ENCODE peak calls at places on chromosomes 13 and 19, in seven cellular contexts. J, Z, S, U, M, H and W are unnamed samples.

GRCh38 chr13:114071991-114072390 is 60.4 kb downstream of the RASA3 start:
- DNase-seq in J (no peak), Z (peak), S (no peak), U (no peak), M (no peak), H (peak), W (no peak)

GRCh38 chr19:7395793-7396192 is 47.1 kb downstream of the ARHGEF18 start:
- DNase-seq in J (no peak), Z (no peak), S (no peak), U (no peak), M (no peak), H (no peak), W (no peak)

GRCh38 chr13:67635754-67636153 is 405.6 kb upstream of the PCDH9 start:
- DNase-seq in J (no peak), Z (no peak), S (no peak), U (no peak), M (no peak), H (no peak), W (no peak)

GRCh38 chr13:45445053-45445452 is 19.7 kb upstream of the COG3 start:
- DNase-seq in J (no peak), Z (no peak), S (no peak), U (no peak), M (no peak), H (no peak), W (no peak)

GRCh38 chr19:46623915-46624502 is 880 bp downstream of the PTGIR start:
- DNase-seq in J (no peak), Z (no peak), S (no peak), U (no peak), M (no peak), H (no peak), W (no peak)

GRCh38 chr13:24997367-24997967 is 98.5 kb upstream of the PABPC3 start:
- DNase-seq in J (no peak), Z (no peak), S (peak), U (no peak), M (peak), H (no peak), W (no peak)

GRCh38 chr19:48877900-48878218 is 5.6 kb downstream of the PPP1R15A start:
- DNase-seq in J (no peak), Z (no peak), S (no peak), U (no peak), M (no peak), H (no peak), W (no peak)

GRCh38 chr13:42865703-42866102 is 84.3 kb downstream of the FAM216B start:
- DNase-seq in J (no peak), Z (no peak), S (peak), U (no peak), M (no peak), H (no peak), W (no peak)

GRCh38 chr19:6761053-6761676 is 6.1 kb downstream of the SH2D3A start:
- DNase-seq in J (no peak), Z (no peak), S (no peak), U (no peak), M (no peak), H (no peak), W (no peak)

GRCh38 chr13:26968431-26969335 is 202.9 kb downstream of the USP12 start:
- DNase-seq in J (no peak), Z (no peak), S (peak), U (no peak), M (no peak), H (no peak), W (no peak)

GRCh38 chr13:76822691-76823267 is 63.4 kb downstream of the KCTD12 start:
- DNase-seq in J (no peak), Z (no peak), S (no peak), U (no peak), M (no peak), H (no peak), W (no peak)

GRCh38 chr19:30406220-30406944 is 34.2 kb downstream of the ZNF536 start:
- DNase-seq in J (no peak), Z (no peak), S (no peak), U (no peak), M (peak), H (no peak), W (no peak)
- TF ChIP-seq CTCF in J (no peak), Z (no peak), S (peak), U (peak), M (peak), H (peak), W (peak)

GRCh38 chr19:29016353-29016752 is 196.6 kb downstream of the UQCRFS1 start:
- DNase-seq in J (no peak), Z (no peak), S (no peak), U (no peak), M (no peak), H (no peak), W (no peak)
- TF ChIP-seq CTCF in J (no peak), Z (no peak), S (no peak), U (no peak), M (no peak), H (no peak), W (no peak)

GRCh38 chr19:20072936-20073335 is 4.9 kb upstream of the ZNF90 start:
- DNase-seq in J (no peak), Z (no peak), S (no peak), U (no peak), M (no peak), H (no peak), W (no peak)

GRCh38 chr19:20066861-20067260 is 10.9 kb upstream of the ZNF90 start:
- DNase-seq in J (no peak), Z (no peak), S (no peak), U (no peak), M (no peak), H (no peak), W (no peak)

GRCh38 chr19:20067898-20068297 is 9.9 kb upstream of the ZNF90 start:
- DNase-seq in J (no peak), Z (no peak), S (no peak), U (no peak), M (no peak), H (no peak), W (no peak)

DNA sequence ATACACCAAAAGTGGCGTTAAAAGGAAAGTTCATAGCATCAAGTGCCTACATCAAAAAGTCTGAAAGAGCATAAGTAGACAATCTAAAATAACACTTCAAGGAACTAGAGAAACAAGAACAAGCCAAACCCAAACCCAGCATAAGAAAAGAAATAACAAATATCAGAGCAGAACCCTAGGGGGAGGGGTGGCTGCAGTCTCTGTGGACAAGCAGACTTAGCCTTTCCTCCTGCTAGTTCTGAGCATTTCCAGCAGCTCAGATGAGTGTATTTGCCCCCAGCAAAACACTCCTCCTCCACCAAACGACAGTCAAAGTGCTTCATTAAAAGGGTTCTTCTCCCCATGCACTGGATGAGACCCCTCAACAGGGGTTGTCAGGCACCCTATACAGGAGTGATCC is 7.1 kb upstream of the ZNF90 start:
- DNase-seq in J (no peak), Z (no peak), S (no peak), U (no peak), M (no peak), H (no peak), W (no peak)
- TF ChIP-seq CTCF in J (no peak), Z (no peak), S (no peak), U (no peak), M (no peak), H (no peak), W (no peak)

DNA sequence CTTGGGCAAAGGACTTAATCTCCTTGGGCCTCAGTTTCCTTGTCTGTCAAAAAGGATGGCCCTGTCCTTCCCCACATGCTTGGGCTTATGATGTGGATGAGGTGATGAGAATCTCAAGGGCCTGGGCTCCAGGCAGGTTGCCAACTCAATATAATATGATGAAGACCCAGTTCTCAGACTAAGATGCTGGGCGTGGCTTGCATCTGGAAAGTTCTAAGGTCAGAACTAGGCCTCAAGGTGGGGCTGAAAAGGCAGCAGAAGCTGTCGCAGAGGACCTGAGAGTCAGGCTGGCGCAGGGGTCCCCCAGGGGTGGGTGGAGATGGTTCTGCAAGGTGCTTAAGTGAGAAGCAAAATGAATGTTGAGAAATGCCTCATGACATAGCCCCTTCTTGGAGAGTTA is 58.8 kb downstream of the RGCC start:
- DNase-seq in J (no peak), Z (no peak), S (no peak), U (no peak), M (no peak), H (no peak), W (no peak)
- TF ChIP-seq CTCF in J (no peak), Z (no peak), S (no peak), U (no peak), M (no peak), H (no peak), W (no peak)

GRCh38 chr19:8515317-8515716 is 1.4 kb upstream of the ZNF414 start:
- DNase-seq in J (no peak), Z (no peak), S (no peak), U (no peak), M (no peak), H (peak), W (no peak)
- TF ChIP-seq CTCF in J (no peak), Z (no peak), S (no peak), U (no peak), M (no peak), H (no peak), W (no peak)

DNA sequence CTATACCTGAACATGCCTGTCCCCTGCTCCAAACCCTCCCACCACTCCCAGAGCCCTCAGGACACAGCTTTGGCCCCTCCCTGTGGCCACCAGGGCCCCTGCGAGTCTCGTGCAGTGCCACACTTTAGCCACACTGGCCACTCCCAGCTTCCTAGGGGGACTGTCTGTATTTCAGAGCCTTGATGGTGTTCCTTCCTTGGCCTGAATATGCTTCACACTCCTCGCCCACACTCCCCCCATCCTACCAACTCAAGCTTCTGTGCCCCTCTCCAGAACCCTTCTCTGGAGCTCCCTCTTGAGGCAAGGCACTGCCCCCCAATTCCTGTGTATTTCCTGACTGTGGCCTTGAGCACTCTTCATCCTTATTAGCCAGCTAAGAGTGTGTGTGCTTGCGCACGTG is 80.2 kb downstream of the DPF1 start:
- DNase-seq in J (no peak), Z (no peak), S (no peak), U (no peak), M (no peak), H (no peak), W (no peak)
- TF ChIP-seq CTCF in J (no peak), Z (no peak), S (peak), U (no peak), M (peak), H (no peak), W (peak)

GRCh38 chr13:59176775-59177174 is 987.0 kb downstream of the DIAPH3 start:
- DNase-seq in J (no peak), Z (no peak), S (no peak), U (no peak), M (no peak), H (no peak), W (no peak)
- TF ChIP-seq CTCF in J (no peak), Z (no peak), S (peak), U (no peak), M (peak), H (no peak), W (no peak)

GRCh38 chr19:11798391-11799296 is at the start of gene ZNF491:
- DNase-seq in J (peak), Z (peak), S (peak), U (peak), M (peak), H (peak), W (peak)
- TF ChIP-seq CTCF in J (peak), Z (no peak), S (peak), U (no peak), M (peak), H (peak), W (no peak)

GRCh38 chr13:30850204-30850866 is 55.7 kb upstream of the MEDAG start:
- DNase-seq in J (no peak), Z (no peak), S (no peak), U (no peak), M (no peak), H (no peak), W (no peak)

GRCh38 chr13:30847697-30848307 is 58.3 kb upstream of the MEDAG start:
- DNase-seq in J (peak), Z (no peak), S (peak), U (peak), M (no peak), H (no peak), W (no peak)

GRCh38 chr13:30850867-30851211 is 55.2 kb upstream of the MEDAG start:
- DNase-seq in J (no peak), Z (no peak), S (no peak), U (no peak), M (no peak), H (no peak), W (no peak)

GRCh38 chr13:30848332-30849027 is 57.6 kb upstream of the MEDAG start:
- DNase-seq in J (no peak), Z (no peak), S (no peak), U (no peak), M (no peak), H (no peak), W (no peak)

GRCh38 chr13:30849611-30850010 is 56.5 kb upstream of the MEDAG start:
- DNase-seq in J (no peak), Z (no peak), S (no peak), U (no peak), M (no peak), H (no peak), W (no peak)
- TF ChIP-seq CTCF in J (no peak), Z (no peak), S (no peak), U (no peak), M (no peak), H (no peak), W (no peak)

GRCh38 chr13:36848228-36848982 is 29.4 kb downstream of the RFXAP start:
- DNase-seq in J (no peak), Z (no peak), S (peak), U (no peak), M (no peak), H (no peak), W (no peak)
- TF ChIP-seq CTCF in J (no peak), Z (no peak), S (peak), U (no peak), M (peak), H (peak), W (peak)